ENCODE peak calls at places on chromosomes 11 and 22, in four cellular contexts. K, H, R and Q are unnamed samples.

GRCh38 chr22:25689631-25690030 is 52.4 kb upstream of the MYO18B start:
- DNase-seq in R (no peak), H (no peak), K (no peak), Q (no peak)

GRCh38 chr11:12529041-12529440 is 145.2 kb upstream of the TEAD1 start:
- DNase-seq in R (no peak), K (no peak), H (no peak), Q (no peak)

GRCh38 chr11:37450613-37451012 is 852.6 kb upstream of the RAG2 start:
- DNase-seq in K (peak; percentile 3), R (no peak), H (no peak), Q (no peak)

GRCh38 chr11:122803306-122803705 is 35.0 kb upstream of the CRTAM start:
- DNase-seq in K (no peak), H (no peak), R (no peak), Q (no peak)

GRCh38 chr11:24295360-24295759 is 201.5 kb upstream of the LUZP2 start:
- DNase-seq in H (no peak), R (no peak), K (no peak), Q (no peak)

GRCh38 chr11:83666149-83666548 is 380.0 kb upstream of the CCDC90B start:
- DNase-seq in H (no peak), K (no peak), R (no peak), Q (no peak)

GRCh38 chr11:132992838-132993680 is 539.2 kb downstream of the OPCML start:
- DNase-seq in H (no peak), R (no peak), K (no peak), Q (no peak)

GRCh38 chr22:41009222-41009948 is 58.2 kb downstream of the RBX1 start:
- DNase-seq in H (peak; percentile 52), K (no peak), R (peak; percentile 35), Q (no peak)

GRCh38 chr11:46305295-46305694 is 27.8 kb downstream of the CREB3L1 start:
- DNase-seq in K (no peak), H (no peak), R (no peak), Q (no peak)

GRCh38 chr11:76793391-76793811 is 10.2 kb downstream of the TSKU start:
- DNase-seq in R (no peak), K (no peak), H (no peak), Q (peak; percentile 10)

GRCh38 chr22:24105018-24105360 is 76.3 kb upstream of the SUSD2 start:
- DNase-seq in R (no peak), H (peak; percentile 15), K (no peak), Q (no peak)

GRCh38 chr11:76785513-76785912 is 2.4 kb downstream of the TSKU start:
- DNase-seq in K (no peak), H (no peak), R (no peak), Q (no peak)

GRCh38 chr22:24894998-24895397 is 51.5 kb downstream of the LHFPL7 start:
- DNase-seq in H (peak; percentile 76), R (peak; percentile 80), K (no peak), Q (no peak)

GRCh38 chr11:123318623-123319022 is 111.4 kb upstream of the GRAMD1B start:
- DNase-seq in R (no peak), H (no peak), K (no peak), Q (no peak)

GRCh38 chr22:50548913-50549790 is 3.5 kb downstream of the KLHDC7B start:
- DNase-seq in K (no peak), R (peak; percentile 27), H (peak; percentile 44), Q (peak; percentile 34)

GRCh38 chr11:121091492-121092179 is 9.4 kb upstream of the TECTA start:
- DNase-seq in K (no peak), H (no peak), R (no peak), Q (no peak)

GRCh38 chr22:36201630-36202312 is at the start of gene APOL4:
- DNase-seq in R (peak; percentile 64), K (no peak), H (peak; percentile 82), Q (no peak)

GRCh38 chr11:9137293-9138132 is 46.1 kb upstream of the SCUBE2 start:
- DNase-seq in K (peak; percentile 65), R (peak; percentile 88), H (peak; percentile 81), Q (peak; percentile 71)

GRCh38 chr22:49408102-49408836 is 419.4 kb downstream of the BRD1 start:
- DNase-seq in H (no peak), K (no peak), R (no peak), Q (no peak)

GRCh38 chr22:36386351-36386899 is 1.3 kb downstream of the MYH9 start:
- DNase-seq in K (peak; percentile 87), R (peak; percentile 78), H (peak; percentile 66), Q (peak; percentile 79)

GRCh38 chr11:2139118-2139490 is at the start of gene IGF2:
- DNase-seq in H (no peak), R (no peak), K (no peak), Q (no peak)
- TF ChIP-seq CTCF in H (no peak), R (no peak), K (no peak), Q (no peak)

GRCh38 chr11:69541501-69542313 is 60.2 kb downstream of the LINC01488 start:
- DNase-seq in R (no peak), K (no peak), H (peak; percentile 56), Q (no peak)

GRCh38 chr11:69541001-69541285 is 59.5 kb downstream of the LINC01488 start:
- DNase-seq in R (no peak), K (no peak), H (no peak), Q (no peak)

GRCh38 chr11:69538840-69539239 is 57.4 kb downstream of the LINC01488 start:
- DNase-seq in R (no peak), H (no peak), K (no peak), Q (no peak)

GRCh38 chr11:69539416-69540117 is 58.1 kb downstream of the LINC01488 start:
- DNase-seq in K (no peak), R (no peak), H (peak; percentile 83), Q (no peak)

GRCh38 chr11:69540118-69541000 is 58.9 kb downstream of the LINC01488 start:
- DNase-seq in R (no peak), K (no peak), H (peak; percentile 69), Q (no peak)
- TF ChIP-seq CTCF in R (no peak), K (no peak), H (peak; percentile 23), Q (no peak)

DNA sequence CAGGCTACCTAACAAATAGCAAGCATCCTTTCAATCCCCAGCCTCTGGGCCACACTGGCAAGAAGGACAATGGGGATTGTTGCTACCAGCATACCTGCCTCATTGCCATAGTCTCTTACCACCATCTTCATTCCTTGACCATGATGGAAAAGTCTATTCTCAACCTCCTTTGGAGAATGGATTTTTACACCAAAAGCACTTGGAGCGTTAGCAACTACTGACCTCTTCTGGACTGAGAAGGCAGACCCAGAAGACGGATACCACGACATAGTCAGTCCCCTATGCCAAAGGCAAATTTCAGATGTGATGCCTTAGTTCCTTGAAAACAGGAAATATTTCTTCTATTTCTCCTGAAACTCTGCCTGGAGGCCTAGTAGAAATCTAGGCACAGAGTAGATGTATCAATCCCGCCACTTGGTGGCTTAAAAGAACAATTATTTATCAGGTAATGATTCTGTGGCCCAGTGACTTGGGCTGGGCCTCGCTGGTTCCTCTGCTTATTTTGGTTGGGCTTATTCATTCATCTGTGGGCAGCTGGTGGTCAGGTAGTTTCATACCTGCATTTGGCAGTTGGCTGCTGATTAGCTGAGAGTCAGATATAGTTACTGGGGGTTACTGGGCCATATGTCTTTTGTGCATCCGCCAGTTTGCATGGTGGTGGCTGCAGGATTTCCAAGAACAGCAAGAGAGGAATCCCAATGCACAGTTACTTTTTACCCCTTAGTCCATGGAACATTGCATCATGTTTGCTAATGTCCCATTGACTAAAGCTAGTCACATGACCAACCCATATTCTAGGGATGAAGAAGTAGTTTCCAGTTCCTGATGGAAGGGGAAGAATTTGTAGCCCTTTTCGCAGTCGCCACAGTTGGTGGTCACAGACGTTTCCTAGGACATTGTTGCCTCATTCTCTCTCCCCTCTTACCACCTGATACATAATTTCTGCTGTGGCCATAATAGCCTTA is 75.2 kb downstream of the DHCR7 start:
- DNase-seq in R (no peak), K (peak; percentile 32), H (no peak), Q (no peak)
- TF ChIP-seq CTCF in R (no peak), K (peak; percentile 35), H (no peak), Q (no peak)

GRCh38 chr22:37486224-37486845 is at the start of gene MFNG:
- DNase-seq in R (peak; percentile 85), K (peak; percentile 90), H (peak; percentile 90), Q (peak; percentile 96)
- TF ChIP-seq CTCF in R (no peak), K (no peak), H (no peak), Q (no peak)

GRCh38 chr22:27317156-27317555 is 484.4 kb downstream of the MN1 start:
- DNase-seq in K (no peak), H (no peak), R (no peak), Q (no peak)
- TF ChIP-seq CTCF in K (no peak), H (no peak), R (no peak), Q (no peak)

DNA sequence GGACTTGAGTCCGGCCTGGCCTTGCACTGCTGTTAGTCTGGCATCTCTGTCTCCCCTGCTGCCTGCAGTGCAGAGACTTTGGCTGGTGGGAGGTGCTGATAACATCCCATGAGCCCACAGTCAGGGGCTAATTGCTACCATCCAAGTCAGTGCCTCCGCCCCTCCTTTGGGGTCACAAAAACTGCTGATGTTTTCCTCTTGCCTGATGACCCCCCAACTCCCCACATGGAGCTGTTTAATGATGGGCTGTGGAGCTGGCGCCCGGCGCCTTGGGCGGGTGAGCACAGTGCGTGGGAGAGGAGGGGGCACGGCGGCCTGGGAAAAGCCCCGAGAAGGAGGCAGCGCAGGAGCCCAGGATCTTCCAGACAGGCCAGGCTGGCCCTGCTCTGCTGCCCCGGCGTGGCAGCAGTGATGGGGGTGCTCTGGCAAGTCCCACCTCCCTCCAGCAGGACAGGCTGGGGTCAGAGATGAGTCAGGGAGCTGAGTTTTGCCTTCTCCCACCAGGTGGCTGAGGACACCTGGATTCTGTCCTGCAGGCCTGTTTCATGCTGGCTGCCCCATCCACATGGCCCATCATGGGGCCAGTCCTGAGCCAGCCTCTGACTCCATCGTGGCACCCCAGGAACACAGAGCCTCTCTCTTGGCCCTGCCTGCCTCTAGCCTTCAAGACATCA is 43.8 kb downstream of the NECTIN1 start:
- DNase-seq in H (no peak), R (no peak), K (no peak), Q (no peak)
- TF ChIP-seq CTCF in H (no peak), R (no peak), K (no peak), Q (no peak)

GRCh38 chr22:32119568-32120235 is 39.4 kb downstream of the C22orf42 start:
- DNase-seq in K (no peak), R (no peak), H (no peak), Q (peak; percentile 12)
- TF ChIP-seq CTCF in K (peak; percentile 9), R (no peak), H (no peak), Q (no peak)

DNA sequence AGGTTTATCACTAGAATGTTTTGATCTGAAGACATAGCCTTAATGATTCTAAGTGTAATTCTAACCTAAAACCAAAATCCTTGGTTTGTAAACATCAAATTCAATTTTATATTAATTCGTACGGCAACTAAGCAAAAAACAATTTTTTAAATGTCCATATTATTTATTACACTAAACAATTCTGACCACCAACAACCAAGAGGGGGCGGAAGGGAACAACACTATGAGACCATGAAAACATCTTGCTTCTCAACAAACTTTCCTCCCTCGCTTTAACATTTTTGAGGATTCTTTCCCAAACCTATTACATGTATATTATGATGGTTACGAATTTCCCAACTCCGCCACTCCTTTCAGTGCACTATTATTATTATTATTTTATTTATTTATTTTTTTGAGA is 6.5 kb upstream of the UCP2 start:
- DNase-seq in H (no peak), R (no peak), K (no peak), Q (no peak)
- TF ChIP-seq CTCF in H (peak; percentile 7), R (no peak), K (peak; percentile 32), Q (no peak)